ENCODE peak calls at places on chromosomes 5 and 9, in six cellular contexts. C, Q, I, Z, L and F are unnamed samples.

GRCh38 chr9:127130661-127131538 is 8.5 kb upstream of the ANGPTL2 start:
- DNase-seq in L (no peak), Z (no peak), Q (no peak), I (peak), C (peak), F (peak)

GRCh38 chr9:132185164-132186009 is 23.5 kb downstream of the NTNG2 start:
- DNase-seq in I (no peak), Q (no peak), C (no peak), Z (no peak), L (no peak), F (no peak)

GRCh38 chr9:35357116-35357515 is 132.8 kb upstream of the RUSC2 start:
- DNase-seq in L (no peak), I (no peak), Z (no peak), C (no peak), Q (no peak), F (no peak)

GRCh38 chr5:26663500-26663899 is 374.9 kb downstream of the CDH9 start:
- DNase-seq in L (no peak), Q (no peak), I (no peak), Z (no peak), C (no peak), F (no peak)

GRCh38 chr9:93132287-93132927 is 1.6 kb downstream of the NINJ1 start:
- DNase-seq in L (no peak), Q (peak), Z (no peak), I (peak), C (no peak), F (peak)

GRCh38 chr5:107470007-107470582 is 200.6 kb downstream of the EFNA5 start:
- DNase-seq in L (no peak), C (no peak), Q (no peak), I (no peak), Z (no peak), F (no peak)

GRCh38 chr9:95204710-95205109 is 112.8 kb downstream of the FANCC start:
- DNase-seq in C (no peak), Q (no peak), I (no peak), L (no peak), Z (no peak), F (no peak)

GRCh38 chr5:158203256-158203655 is 344.3 kb upstream of the CLINT1 start:
- DNase-seq in Z (no peak), L (no peak), Q (no peak), C (no peak), I (no peak), F (no peak)

GRCh38 chr9:20658677-20659473 is 25.2 kb upstream of the FOCAD start:
- DNase-seq in I (no peak), Q (no peak), L (no peak), Z (no peak), C (no peak), F (no peak)

GRCh38 chr5:154440540-154440939 is 5.3 kb upstream of the SAP30L start:
- DNase-seq in I (no peak), L (no peak), C (no peak), Z (no peak), Q (no peak), F (no peak)

GRCh38 chr9:82271099-82271498 is 282.5 kb downstream of the SPATA31D1 start:
- DNase-seq in Z (no peak), I (no peak), C (peak), Q (no peak), L (no peak), F (no peak)

GRCh38 chr9:14098102-14098501 is 215.8 kb downstream of the NFIB start:
- DNase-seq in Q (no peak), Z (no peak), L (no peak), I (no peak), C (no peak), F (no peak)

GRCh38 chr9:23153058-23153457 is 673.0 kb downstream of the ELAVL2 start:
- DNase-seq in C (no peak), I (no peak), L (no peak), Q (no peak), Z (no peak), F (no peak)

GRCh38 chr9:34197756-34198711 is 19.2 kb downstream of the UBAP1 start:
- DNase-seq in I (no peak), Z (no peak), Q (peak), C (no peak), L (no peak), F (no peak)

GRCh38 chr5:151086905-151087360 is 6.1 kb upstream of the TNIP1 start:
- DNase-seq in I (no peak), L (no peak), Q (no peak), C (peak), Z (no peak), F (no peak)

GRCh38 chr9:811101-811531 is 30.4 kb upstream of the DMRT1 start:
- DNase-seq in L (no peak), Q (peak), C (no peak), I (no peak), Z (no peak), F (no peak)

GRCh38 chr9:35616681-35617459 is 1.3 kb downstream of the CD72 start:
- DNase-seq in C (peak), L (peak), I (peak), Q (peak), Z (no peak), F (peak)

GRCh38 chr9:117400131-117400530 is 14.7 kb downstream of the ASTN2 start:
- DNase-seq in I (no peak), C (no peak), L (peak), Q (no peak), Z (no peak), F (no peak)

GRCh38 chr5:32329395-32329834 is 16.7 kb upstream of the MTMR12 start:
- DNase-seq in I (no peak), C (no peak), Z (no peak), L (peak), Q (peak), F (peak)

GRCh38 chr5:53712327-53712726 is 151.9 kb downstream of the NDUFS4 start:
- DNase-seq in I (no peak), L (no peak), Q (no peak), Z (no peak), C (no peak), F (no peak)

GRCh38 chr9:14768561-14769234 is 46.2 kb upstream of the CER1 start:
- DNase-seq in C (no peak), Z (peak), L (no peak), I (no peak), Q (peak), F (peak)

GRCh38 chr5:40683351-40683750 is 3.6 kb downstream of the PTGER4 start:
- DNase-seq in Z (no peak), L (no peak), I (no peak), C (no peak), Q (no peak), F (no peak)
- H3K4me3 ChIP-seq in Z (no peak), L (no peak), I (no peak), C (no peak), Q (no peak), F (no peak)

DNA sequence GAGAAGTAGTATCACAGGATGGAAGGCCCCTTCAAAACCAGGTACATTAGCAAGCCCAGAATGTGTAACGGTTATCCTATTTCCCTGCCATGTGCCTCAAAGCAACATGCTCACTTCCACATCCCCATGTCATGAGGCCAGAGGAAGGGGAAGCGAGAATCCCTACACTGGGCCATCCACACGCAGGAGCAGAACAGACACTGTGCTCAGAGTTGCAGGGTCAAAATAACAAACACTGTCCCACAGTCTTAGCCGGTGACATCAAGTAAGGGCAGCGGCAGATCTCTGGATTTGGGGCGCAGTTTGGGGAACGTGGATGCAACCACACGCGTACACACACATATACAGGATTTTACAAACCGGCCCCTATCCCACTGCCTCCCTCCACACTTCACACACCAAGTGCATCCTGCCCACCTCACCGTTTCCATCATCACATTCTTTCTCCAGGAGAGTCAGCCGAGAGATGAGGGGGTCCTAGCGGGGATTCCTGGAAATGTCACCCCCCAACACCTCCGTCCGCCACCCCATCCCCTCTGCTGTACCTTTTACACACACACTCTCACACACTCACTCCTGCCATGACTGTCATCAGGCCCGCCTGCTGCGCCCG is 774 bp downstream of the APBA1 start:
- DNase-seq in Z (no peak), Q (peak), L (no peak), C (no peak), I (no peak), F (peak)
- H3K4me3 ChIP-seq in Z (no peak), Q (no peak), L (no peak), C (peak), I (peak), F (peak)

DNA sequence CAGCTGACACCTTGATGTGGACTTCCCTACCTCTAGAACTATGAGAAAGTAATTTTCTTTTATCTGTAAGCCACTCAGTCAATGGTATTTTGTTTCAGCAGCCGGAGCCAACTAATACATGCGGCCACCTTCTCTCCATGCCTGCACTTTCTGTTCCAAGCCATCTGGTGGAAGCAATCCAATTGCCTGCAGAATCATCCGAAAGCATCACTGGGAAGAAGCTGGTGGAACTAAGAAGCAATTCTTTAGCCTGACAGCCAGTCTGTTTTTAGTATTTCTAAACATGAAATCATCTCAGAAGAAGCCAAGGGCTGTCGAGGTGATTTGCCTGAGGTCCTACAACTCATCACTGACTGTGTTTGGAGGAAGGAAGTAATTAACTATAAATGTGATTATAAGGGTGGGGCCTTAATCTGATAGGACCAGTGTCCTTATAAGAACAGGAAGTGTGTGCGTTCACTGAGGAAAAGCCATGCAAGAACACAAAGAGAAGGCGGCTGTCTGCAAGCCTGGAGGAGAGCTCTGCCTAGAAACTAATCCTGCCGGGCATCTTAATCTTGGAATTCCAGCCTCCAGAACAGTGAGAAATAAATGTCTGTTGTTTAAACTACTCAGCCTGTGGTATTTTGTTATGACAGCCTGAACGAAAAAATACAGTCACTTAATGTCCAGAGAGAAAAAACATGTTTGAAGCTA is 49.1 kb downstream of the NXNL2 start:
- DNase-seq in I (no peak), Z (no peak), L (no peak), Q (no peak), C (no peak), F (no peak)
- H3K4me3 ChIP-seq in I (no peak), Z (no peak), L (no peak), Q (no peak), C (no peak), F (no peak)

GRCh38 chr5:173790836-173791546 is 97.2 kb upstream of the CPEB4 start:
- DNase-seq in Q (no peak), Z (no peak), I (no peak), C (no peak), L (no peak), F (no peak)

GRCh38 chr5:173786296-173787187 is 101.6 kb upstream of the CPEB4 start:
- DNase-seq in C (no peak), Z (peak), I (no peak), Q (no peak), L (no peak), F (no peak)

GRCh38 chr5:173790177-173790719 is 97.9 kb upstream of the CPEB4 start:
- DNase-seq in C (no peak), Z (no peak), I (no peak), L (no peak), Q (no peak), F (no peak)

GRCh38 chr5:173791878-173792277 is 96.3 kb upstream of the CPEB4 start:
- DNase-seq in C (no peak), L (no peak), I (no peak), Z (no peak), Q (no peak), F (no peak)

DNA sequence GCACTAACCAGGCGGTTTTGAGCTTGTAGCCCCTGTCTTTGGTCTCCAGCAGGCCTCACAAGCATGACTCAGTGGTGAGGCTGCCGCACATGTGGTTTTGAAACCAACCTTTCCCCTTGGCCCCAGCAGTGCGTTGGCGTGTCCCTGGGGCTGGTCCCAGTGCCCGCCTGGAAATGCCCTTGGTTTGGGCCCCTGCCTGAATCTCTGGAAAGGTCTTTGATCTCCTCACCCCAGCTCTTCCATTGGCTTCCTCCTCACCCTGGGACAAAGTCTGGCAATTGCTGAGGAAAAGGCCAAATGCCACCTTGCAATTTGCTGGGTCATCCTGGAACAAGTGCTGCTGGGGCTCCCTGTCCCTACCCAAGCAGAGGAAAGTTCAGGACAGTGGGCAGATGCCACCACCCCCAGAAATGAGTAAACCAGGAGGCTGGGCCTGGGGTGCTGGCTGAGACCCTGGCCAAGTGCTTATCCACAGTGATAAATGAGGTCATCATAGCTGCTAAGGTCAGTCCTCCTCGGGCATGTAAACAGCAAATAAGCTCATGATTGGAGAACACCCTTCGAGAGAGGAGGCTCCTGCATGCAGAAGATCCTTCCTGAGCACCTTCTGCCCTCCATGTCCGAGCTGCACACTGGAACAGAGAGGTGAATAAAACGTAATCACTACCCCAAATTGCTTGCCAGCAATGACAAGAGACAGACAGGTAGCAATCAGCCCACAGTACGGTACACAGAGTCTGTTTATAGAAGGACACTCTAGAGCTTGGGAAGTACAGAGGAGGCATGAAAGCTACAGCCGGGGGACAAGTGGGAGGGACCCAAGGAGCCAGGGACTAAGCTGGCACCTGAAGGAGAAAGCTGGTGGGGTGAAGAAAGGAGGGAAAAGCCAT is 98.9 kb upstream of the CPEB4 start:
- DNase-seq in Z (peak), Q (peak), I (no peak), L (no peak), C (peak), F (no peak)
- H3K4me3 ChIP-seq in Z (no peak), Q (no peak), I (no peak), L (no peak), C (no peak), F (no peak)

GRCh38 chr5:100761192-100761591 is 141.9 kb downstream of the ST8SIA4 start:
- DNase-seq in Z (no peak), I (no peak), L (no peak), Q (no peak), C (no peak), F (no peak)

GRCh38 chr5:100760700-100761099 is 142.4 kb downstream of the ST8SIA4 start:
- DNase-seq in L (no peak), Q (no peak), I (no peak), Z (no peak), C (no peak), F (no peak)

GRCh38 chr5:100758306-100758705 is 144.8 kb downstream of the ST8SIA4 start:
- DNase-seq in L (no peak), Z (no peak), C (no peak), I (no peak), Q (no peak), F (no peak)

GRCh38 chr5:100757618-100758017 is 145.5 kb downstream of the ST8SIA4 start:
- DNase-seq in C (no peak), I (no peak), Z (no peak), Q (no peak), L (no peak), F (no peak)

DNA sequence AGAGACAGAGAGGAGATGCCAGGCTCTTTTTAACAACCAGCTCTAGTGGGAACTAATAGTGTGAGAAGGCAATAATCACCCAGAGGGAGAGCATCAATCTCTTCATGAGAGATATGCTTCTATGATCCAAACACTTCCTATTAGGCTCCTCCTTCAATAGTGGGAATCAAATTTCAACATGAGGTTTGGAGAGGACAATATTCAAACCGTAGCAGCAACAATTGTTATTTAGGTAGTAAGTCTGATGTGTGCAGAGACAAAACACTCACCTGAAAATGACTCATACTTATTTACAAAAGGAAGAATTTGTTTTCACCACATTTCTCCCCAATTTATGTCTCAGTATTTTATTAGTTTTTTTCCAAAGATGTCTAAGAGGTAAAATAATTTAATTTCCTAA is 144.3 kb downstream of the ST8SIA4 start:
- DNase-seq in L (no peak), Q (no peak), Z (no peak), I (no peak), C (no peak), F (no peak)
- H3K4me3 ChIP-seq in L (no peak), Q (no peak), Z (no peak), I (no peak), C (no peak), F (no peak)